ENCODE peak calls at places on chromosomes 16 and 17, in nine cellular contexts. B is fibroblast of pulmonary artery, L is GM12865, P is Calu3, G is heart right ventricle, A is GM23338, Q is kidney epithelial cell, S is AG10803, O is WTC11. Y is an unnamed sample.
A peak's percentile ranks its signal among the peaks of the same experiment; 100 is the strongest.

GRCh38 chr17:66466933-66467367 is 164.5 kb downstream of the PRKCA start:
- DNase-seq in O (no peak), A (peak; percentile 26), B (peak; percentile 99), G (no peak), L (peak; percentile 73), S (peak; percentile 100), Q (peak; percentile 98), P (peak; percentile 65), Y (peak; percentile 80)

GRCh38 chr17:55897301-55897700 is 146.4 kb downstream of the PCTP start:
- DNase-seq in Q (no peak), B (no peak), P (no peak), G (no peak), S (no peak), O (no peak), A (no peak), L (no peak), Y (no peak)

GRCh38 chr17:27986805-27987684 is 55.4 kb upstream of the NLK start:
- DNase-seq in L (no peak), Q (no peak), P (no peak), O (no peak), B (peak; percentile 72), S (no peak), G (no peak), A (no peak), Y (no peak)

GRCh38 chr16:80852261-80852872 is 48.0 kb upstream of the CDYL2 start:
- DNase-seq in O (peak; percentile 68), P (peak; percentile 46), Q (no peak), L (peak; percentile 65), A (peak; percentile 78), B (peak; percentile 49), G (no peak), S (peak; percentile 29), Y (peak; percentile 41)

GRCh38 chr17:6455321-6455705 is 11.1 kb downstream of the PIMREG start:
- DNase-seq in B (peak; percentile 33), O (peak; percentile 62), G (no peak), A (peak; percentile 76), Q (no peak), P (no peak), L (peak; percentile 44), S (no peak), Y (peak; percentile 53)

GRCh38 chr17:27657620-27658019 is 26.6 kb downstream of the LGALS9 start:
- DNase-seq in A (peak; percentile 52), L (no peak), O (peak; percentile 40), Q (no peak), B (peak; percentile 47), G (no peak), S (no peak), P (no peak), Y (peak; percentile 32)

GRCh38 chr16:87233928-87234327 is 83.3 kb downstream of the C16orf95 start:
- DNase-seq in Q (no peak), P (peak; percentile 23), L (peak; percentile 30), O (peak; percentile 34), A (peak; percentile 48), S (peak; percentile 51), B (peak; percentile 57), G (no peak), Y (no peak)

GRCh38 chr17:79452706-79453105 is 158.1 kb downstream of the RBFOX3 start:
- DNase-seq in P (no peak), B (no peak), G (no peak), O (no peak), Q (no peak), S (no peak), A (no peak), L (no peak), Y (no peak)

GRCh38 chr16:77660311-77660710 is 62.0 kb upstream of the NUDT7 start:
- DNase-seq in O (no peak), B (peak; percentile 69), A (peak; percentile 74), S (peak; percentile 51), P (peak; percentile 6), Q (peak; percentile 16), L (peak; percentile 9), G (no peak), Y (no peak)
- TF ChIP-seq CTCF in O (no peak), B (peak; percentile 73), A (peak; percentile 66), S (peak; percentile 84), P (peak; percentile 34), Q (peak; percentile 60), L (peak; percentile 20), G (peak; percentile 52), Y (peak; percentile 14)

GRCh38 chr16:91484-91883 is 13.5 kb downstream of the MPG start:
- DNase-seq in A (no peak), L (no peak), G (peak; percentile 68), B (peak; percentile 33), Q (no peak), P (no peak), S (no peak), O (no peak), Y (no peak)

GRCh38 chr16:86483-86952 is 8.5 kb downstream of the MPG start:
- DNase-seq in S (no peak), O (no peak), G (no peak), P (no peak), L (no peak), B (no peak), Q (no peak), A (no peak), Y (no peak)

GRCh38 chr16:89391-90302 is 11.6 kb downstream of the MPG start:
- DNase-seq in P (no peak), B (no peak), G (no peak), L (no peak), Q (no peak), O (no peak), A (no peak), S (no peak), Y (no peak)

GRCh38 chr16:85865-86264 is 7.8 kb downstream of the MPG start:
- DNase-seq in L (no peak), B (no peak), O (no peak), G (no peak), P (no peak), S (no peak), Q (no peak), A (no peak), Y (no peak)

DNA sequence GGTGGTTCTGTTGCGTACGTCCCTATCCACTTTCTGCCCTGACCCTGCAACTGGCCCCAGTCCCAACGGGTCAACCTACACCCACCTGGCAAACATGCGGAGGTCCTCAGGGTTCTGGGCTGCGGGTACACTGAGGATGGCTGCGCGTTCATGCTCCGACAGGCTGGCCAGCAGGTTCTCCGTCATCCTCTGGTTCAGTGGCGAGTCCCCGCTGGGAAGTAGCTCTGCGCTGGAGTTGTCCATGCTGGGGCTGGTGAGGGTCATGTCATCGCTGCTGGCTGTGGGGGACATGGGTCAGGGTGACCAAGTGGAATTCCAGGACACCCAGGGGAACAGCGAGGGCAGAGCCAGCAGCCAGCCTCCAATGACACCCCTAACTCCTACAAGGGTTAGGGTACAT is 10.6 kb downstream of the MPG start:
- DNase-seq in L (no peak), B (no peak), O (no peak), S (no peak), Q (no peak), G (no peak), A (no peak), P (no peak), Y (no peak)
- TF ChIP-seq CTCF in L (no peak), B (no peak), O (no peak), S (no peak), Q (no peak), G (no peak), A (no peak), P (no peak), Y (no peak)

GRCh38 chr17:51643702-51644490 is 383.6 kb downstream of the UTP18 start:
- DNase-seq in S (no peak), B (no peak), O (no peak), A (no peak), G (no peak), L (no peak), Q (no peak), P (no peak), Y (no peak)

GRCh38 chr17:51638909-51639308 is 378.6 kb downstream of the UTP18 start:
- DNase-seq in P (no peak), L (no peak), O (no peak), B (no peak), S (no peak), Q (no peak), G (no peak), A (no peak), Y (no peak)

GRCh38 chr17:51641999-51642398 is 381.7 kb downstream of the UTP18 start:
- DNase-seq in A (no peak), L (no peak), O (no peak), B (no peak), P (no peak), G (no peak), Q (no peak), S (no peak), Y (no peak)

GRCh38 chr17:51636291-51636690 is 375.9 kb downstream of the UTP18 start:
- DNase-seq in O (peak; percentile 22), S (no peak), A (peak; percentile 64), L (no peak), B (no peak), P (no peak), G (no peak), Q (no peak), Y (no peak)

GRCh38 chr17:51640108-51640622 is 379.8 kb downstream of the UTP18 start:
- DNase-seq in S (no peak), L (peak; percentile 17), P (no peak), A (peak; percentile 74), B (no peak), Q (no peak), O (peak; percentile 42), G (no peak), Y (peak; percentile 18)
- TF ChIP-seq CTCF in S (no peak), L (peak; percentile 42), P (peak; percentile 54), A (peak; percentile 82), B (no peak), Q (peak; percentile 10), O (no peak), G (peak; percentile 21), Y (peak; percentile 17)

GRCh38 chr16:88754109-88754911 is 30.7 kb downstream of the PIEZO1 start:
- DNase-seq in B (no peak), O (no peak), G (no peak), A (no peak), P (no peak), L (no peak), Q (no peak), S (no peak), Y (no peak)

GRCh38 chr16:88753191-88753590 is 31.8 kb downstream of the PIEZO1 start:
- DNase-seq in S (no peak), O (no peak), B (no peak), A (no peak), L (no peak), P (no peak), G (no peak), Q (no peak), Y (no peak)

GRCh38 chr16:88755745-88756443 is 29.1 kb downstream of the PIEZO1 start:
- DNase-seq in P (no peak), S (no peak), O (no peak), G (no peak), B (no peak), Q (no peak), A (no peak), L (no peak), Y (no peak)

GRCh38 chr16:88753600-88753999 is 31.4 kb downstream of the PIEZO1 start:
- DNase-seq in L (no peak), Q (no peak), O (no peak), S (no peak), P (no peak), B (no peak), G (no peak), A (no peak), Y (no peak)

DNA sequence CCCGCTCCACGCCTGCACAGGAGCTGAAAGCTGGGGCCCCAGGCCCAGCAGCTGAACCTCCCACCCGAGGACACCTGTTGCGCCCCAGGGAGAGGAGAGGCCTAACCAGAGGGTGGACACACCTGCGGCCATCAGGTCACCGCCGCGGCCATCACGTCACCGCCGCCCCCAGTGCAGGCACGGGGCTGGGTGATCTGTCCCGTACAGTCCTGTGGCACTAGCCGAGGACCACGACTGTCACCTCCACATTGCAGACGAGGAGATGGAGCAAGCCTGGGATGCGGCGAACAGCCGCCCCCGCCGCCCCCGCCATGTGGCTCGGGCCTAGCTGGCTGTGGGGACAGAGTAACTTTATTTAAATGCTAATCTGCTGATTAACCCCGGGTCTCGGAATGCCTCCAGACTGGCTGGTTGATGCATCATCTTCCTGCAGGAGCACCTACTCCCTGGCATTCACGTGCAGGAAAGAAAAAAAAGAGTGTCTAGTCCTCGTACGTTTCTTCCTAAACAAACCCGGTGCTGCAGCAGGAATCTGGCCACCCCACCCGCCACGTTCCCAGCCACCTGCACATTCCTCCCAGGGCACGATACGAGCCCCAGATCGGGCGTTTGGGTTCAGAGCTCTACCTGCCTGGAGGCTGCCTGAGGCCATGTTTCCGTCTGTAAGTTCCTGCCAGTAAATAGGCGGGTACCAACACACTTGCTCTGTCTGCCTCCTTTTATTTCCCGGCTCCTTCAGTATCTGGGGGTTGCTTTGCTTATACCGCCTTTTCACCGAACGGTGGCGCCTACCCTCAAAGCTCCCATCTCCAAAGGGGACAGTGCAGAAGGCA is 29.9 kb downstream of the PIEZO1 start:
- DNase-seq in B (peak; percentile 50), L (no peak), S (peak; percentile 60), G (no peak), Q (no peak), O (peak; percentile 72), A (peak; percentile 78), P (peak; percentile 54), Y (peak; percentile 35)
- TF ChIP-seq CTCF in B (peak; percentile 55), L (no peak), S (peak; percentile 46), G (no peak), Q (peak; percentile 39), O (no peak), A (peak; percentile 67), P (peak; percentile 38), Y (peak; percentile 17)